ENCODE peak calls at places on chromosomes 4 and X, in five cellular contexts. T, J, H, Z and S are unnamed samples.

GRCh38 chrX:18900401-18900976 is 83.4 kb downstream of the PHKA2 start:
- DNase-seq in Z (no peak), T (no peak), J (no peak), H (no peak), S (no peak)

GRCh38 chr4:22991576-22991975 is 298.8 kb downstream of the GBA3 start:
- DNase-seq in H (no peak), T (no peak), Z (no peak), J (no peak), S (no peak)

GRCh38 chrX:23779025-23779424 is 3.9 kb upstream of the SAT1 start:
- DNase-seq in J (peak), H (no peak), T (peak), Z (peak), S (peak)

GRCh38 chrX:25028726-25029125 is 13.0 kb upstream of the ARX start:
- DNase-seq in J (peak), H (no peak), Z (peak), T (no peak), S (peak)

GRCh38 chr4:38382492-38382891 is 281.5 kb upstream of the KLF3 start:
- DNase-seq in T (no peak), J (no peak), H (no peak), Z (no peak), S (no peak)

GRCh38 chr4:2457481-2458295 is 11.2 kb upstream of the RNF4 start:
- DNase-seq in H (no peak), Z (no peak), J (no peak), T (no peak), S (no peak)

GRCh38 chr4:95360256-95360903 is 188.4 kb downstream of the UNC5C start:
- DNase-seq in T (peak), J (no peak), H (no peak), Z (no peak), S (no peak)

GRCh38 chrX:110210417-110211139 is 107.3 kb downstream of the AMMECR1 start:
- DNase-seq in H (peak), Z (peak), J (peak), T (peak), S (peak)

GRCh38 chr4:13881880-13882279 is 254.4 kb upstream of the BOD1L1 start:
- DNase-seq in J (no peak), H (no peak), T (no peak), Z (peak), S (peak)

GRCh38 chrX:42456301-42456700 is 321.7 kb downstream of the PPP1R2C start:
- DNase-seq in Z (no peak), T (no peak), H (no peak), J (no peak), S (no peak)

GRCh38 chrX:133365886-133366611 is 49.2 kb downstream of the GPC4 start:
- DNase-seq in H (no peak), J (peak), T (no peak), Z (peak), S (no peak)

GRCh38 chr4:169968999-169969398 is 57.2 kb downstream of the MFAP3L start:
- DNase-seq in J (peak), H (no peak), T (no peak), Z (peak), S (peak)

GRCh38 chrX:54180403-54180802 is 2.7 kb downstream of the FAM120C start:
- DNase-seq in J (peak), Z (peak), H (no peak), T (peak), S (peak)

GRCh38 chr4:57182132-57182874 is 72.1 kb upstream of the IGFBP7 start:
- DNase-seq in Z (no peak), J (no peak), H (no peak), T (no peak), S (no peak)

GRCh38 chrX:97845451-97845850 is 961.7 kb downstream of the RPA4 start:
- DNase-seq in Z (no peak), T (no peak), J (no peak), H (no peak), S (no peak)

GRCh38 chrX:9341305-9342201 is 123.3 kb upstream of the TBL1X start:
- DNase-seq in Z (no peak), J (peak), H (no peak), T (peak), S (peak)

GRCh38 chrX:84118769-84119168 is 69.2 kb downstream of the RPS6KA6 start:
- DNase-seq in J (no peak), Z (peak), H (no peak), T (no peak), S (no peak)

GRCh38 chr4:75940692-75941253 is at the start of gene NAAA:
- DNase-seq in Z (peak), J (peak), H (peak), T (peak), S (peak)

GRCh38 chr4:38889143-38889542 is 21.5 kb downstream of the FAM114A1 start:
- DNase-seq in J (peak), T (peak), Z (peak), H (peak), S (peak)

GRCh38 chr4:142201041-142201440 is 564.7 kb downstream of the IL15 start:
- DNase-seq in T (no peak), Z (no peak), H (no peak), J (no peak), S (peak)

GRCh38 chr4:139873111-139873866 is 207.7 kb downstream of the MGST2 start:
- DNase-seq in Z (no peak), T (no peak), J (peak), H (no peak), S (peak)

GRCh38 chr4:145098675-145099037 is 545 bp downstream of the ABCE1 start:
- DNase-seq in H (peak), J (peak), T (peak), Z (peak), S (peak)

GRCh38 chr4:472881-473574 is 25.9 kb downstream of the ZNF721 start:
- DNase-seq in T (peak), H (no peak), Z (peak), J (peak), S (peak)

GRCh38 chr4:130249002-130249401 is 1153.0 kb downstream of the C4orf33 start:
- DNase-seq in J (no peak), Z (no peak), T (no peak), H (no peak), S (no peak)

GRCh38 chr4:153137168-153137567 is 67.1 kb upstream of the TRIM2 start:
- DNase-seq in Z (peak), T (peak), J (peak), H (no peak), S (peak)

GRCh38 chrX:12245650-12246645 is 107.7 kb downstream of the FRMPD4 start:
- DNase-seq in T (peak), Z (no peak), J (peak), H (no peak), S (peak)

GRCh38 chr4:140281828-140282227 is 91.6 kb upstream of the SCOC start:
- DNase-seq in J (peak), Z (peak), T (peak), H (no peak), S (peak)

GRCh38 chrX:65667503-65668355 is at the start of gene MSN:
- DNase-seq in J (peak), Z (no peak), T (peak), H (no peak), S (peak)

GRCh38 chr4:166043801-166044200 is 170.8 kb downstream of the TLL1 start:
- DNase-seq in J (no peak), Z (no peak), H (no peak), T (no peak), S (no peak)

GRCh38 chr4:108601517-108601916 is 18.9 kb upstream of the RPL34 start:
- DNase-seq in Z (no peak), T (no peak), J (no peak), H (no peak), S (no peak)

GRCh38 chrX:40008841-40009461 is 88.8 kb downstream of the BCOR start:
- DNase-seq in J (no peak), T (no peak), H (no peak), Z (no peak), S (peak)
- H3K4me3 ChIP-seq in J (no peak), T (no peak), H (no peak), Z (no peak), S (no peak)

DNA sequence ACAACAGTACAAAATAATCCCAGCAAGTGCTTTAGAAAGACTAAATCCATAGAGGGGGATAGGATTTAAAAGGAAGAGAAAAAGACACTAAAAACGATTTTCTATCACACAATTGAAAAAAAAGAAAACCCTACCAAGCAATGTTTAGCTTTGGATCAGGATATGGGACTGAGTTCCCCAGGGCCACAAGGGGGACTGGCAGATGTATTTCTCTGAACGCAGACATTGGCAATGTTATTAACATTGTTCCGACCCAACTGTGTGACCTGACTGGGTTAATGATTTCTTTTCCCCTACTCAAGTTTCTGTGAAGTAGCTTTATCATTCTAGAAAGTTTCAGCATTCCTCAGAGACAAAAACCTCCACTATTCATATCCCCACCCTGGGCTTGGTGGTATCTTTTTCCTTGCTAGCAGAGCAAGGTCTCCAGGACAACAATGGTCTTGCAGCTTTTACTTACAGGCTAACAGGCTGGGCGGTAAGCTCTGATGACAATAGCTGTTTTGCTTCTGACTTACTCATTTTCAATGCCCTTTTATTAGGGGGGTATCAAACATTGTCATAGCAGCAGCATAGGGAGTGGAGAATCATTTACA is 25.8 kb downstream of the SLC7A11 start:
- DNase-seq in T (no peak), H (no peak), J (no peak), Z (no peak), S (no peak)
- TF ChIP-seq CTCF in T (no peak), H (no peak), J (no peak), Z (no peak), S (no peak)

DNA sequence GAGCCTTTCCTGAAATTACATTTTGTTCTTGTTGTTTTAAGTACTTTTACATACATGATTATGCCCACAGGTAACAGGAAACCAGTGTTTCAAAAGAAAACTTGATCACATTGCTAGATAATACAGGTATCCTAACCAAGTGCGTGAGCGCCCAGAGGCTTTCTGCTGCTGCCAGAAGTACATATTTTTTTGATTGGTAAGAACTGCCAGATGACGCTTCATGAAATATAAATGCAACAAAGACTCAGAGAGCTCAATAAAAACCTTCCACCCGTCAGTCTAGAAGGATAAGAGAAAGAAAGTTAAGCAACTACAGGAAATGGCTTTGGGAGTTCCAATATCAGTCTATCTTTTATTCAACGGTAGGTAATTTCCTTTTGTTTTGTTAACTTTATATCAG is at the start of gene EPGN:
- DNase-seq in Z (peak), H (no peak), J (no peak), T (no peak), S (peak)
- H3K4me3 ChIP-seq in Z (peak), H (no peak), J (no peak), T (no peak), S (peak)

DNA sequence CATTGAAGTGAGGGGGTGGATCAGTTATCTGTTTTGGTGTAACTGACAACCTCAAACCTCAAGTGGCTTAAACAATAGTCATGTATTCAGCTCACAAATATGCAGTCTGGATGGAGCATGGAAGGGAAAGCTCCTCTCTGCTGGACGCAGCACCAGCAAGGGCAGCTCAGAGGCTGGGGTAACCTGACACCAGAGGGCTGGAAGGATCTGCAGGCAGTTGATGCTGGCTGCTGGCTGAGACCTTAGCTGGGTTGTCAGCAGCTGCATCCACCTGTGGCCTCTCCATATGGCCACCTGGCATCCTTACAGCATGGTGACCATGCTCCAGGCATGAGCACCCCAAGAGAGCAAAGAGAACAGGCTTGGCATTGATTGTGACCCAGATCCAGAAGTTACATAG is 46.7 kb downstream of the ENPP6 start:
- DNase-seq in J (peak), T (no peak), Z (peak), H (no peak), S (peak)
- TF ChIP-seq CTCF in J (no peak), T (no peak), Z (no peak), H (no peak), S (no peak)